ENCODE peak calls at places on chromosomes 2 and 18, in five cellular contexts. N is esophagus squamous epithelium, Q is endothelial cell of umbilical vein, A is body of pancreas, S is AG04450. V is an unnamed sample.

GRCh38 chr2:130824492-130825061 is 12.1 kb upstream of the ARHGEF4 start:
- DNase-seq in S (peak; percentile 95), Q (peak; percentile 74), A (no peak), N (no peak), V (peak; percentile 66)

GRCh38 chr18:31679806-31680793 is 4.3 kb downstream of the B4GALT6 start:
- DNase-seq in Q (peak; percentile 64), A (no peak), N (no peak), S (no peak), V (no peak)

GRCh38 chr2:126634273-126634861 is 21.6 kb upstream of the GYPC start:
- DNase-seq in Q (no peak), N (no peak), A (no peak), S (no peak), V (no peak)

GRCh38 chr18:9722691-9723090 is 14.6 kb downstream of the RAB31 start:
- DNase-seq in A (peak; percentile 83), S (no peak), Q (no peak), N (no peak), V (no peak)

GRCh38 chr2:127001751-127002150 is 103.1 kb downstream of the TEX51 start:
- DNase-seq in S (no peak), A (no peak), Q (no peak), N (no peak), V (no peak)

GRCh38 chr2:240238786-240239185 is 98.3 kb upstream of the OTOS start:
- DNase-seq in Q (no peak), N (no peak), S (no peak), A (no peak), V (no peak)

GRCh38 chr18:22977847-22978701 is 44.9 kb downstream of the RBBP8 start:
- DNase-seq in S (peak; percentile 27), Q (peak; percentile 91), N (no peak), A (peak; percentile 34), V (peak; percentile 5)

GRCh38 chr18:69259282-69259681 is 141.4 kb upstream of the DOK6 start:
- DNase-seq in Q (no peak), A (no peak), S (no peak), N (no peak), V (no peak)

GRCh38 chr2:181674466-181674865 is 5.9 kb downstream of the NEUROD1 start:
- DNase-seq in Q (no peak), A (no peak), N (no peak), S (no peak), V (no peak)

GRCh38 chr2:95377724-95378123 is 24.8 kb upstream of the FAHD2A start:
- DNase-seq in S (no peak), A (no peak), Q (no peak), N (no peak), V (no peak)

GRCh38 chr2:95380731-95381130 is 21.8 kb upstream of the FAHD2A start:
- DNase-seq in S (no peak), N (no peak), A (no peak), Q (no peak), V (no peak)

GRCh38 chr2:95381212-95382127 is 21.0 kb upstream of the FAHD2A start:
- DNase-seq in A (no peak), Q (no peak), N (no peak), S (no peak), V (no peak)

GRCh38 chr2:95380280-95380679 is 22.2 kb upstream of the FAHD2A start:
- DNase-seq in A (no peak), Q (no peak), N (no peak), S (no peak), V (no peak)

DNA sequence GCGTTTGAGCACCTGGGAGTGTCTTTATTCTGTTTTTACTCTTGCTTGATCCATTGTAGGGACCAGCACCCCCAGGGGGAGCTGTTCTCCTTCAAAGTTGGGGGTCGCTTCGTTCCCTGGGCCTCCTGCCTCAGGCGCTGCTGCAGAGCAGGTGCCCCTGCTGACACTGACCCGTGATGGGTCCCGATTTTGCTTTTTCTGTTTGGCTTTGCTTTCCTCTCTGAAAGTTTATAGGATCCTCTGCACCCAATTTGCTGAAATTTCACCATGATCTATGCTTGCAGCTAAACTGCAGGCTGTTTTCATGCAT is 22.9 kb upstream of the FAHD2A start:
- DNase-seq in N (no peak), A (no peak), Q (no peak), S (no peak), V (no peak)
- H3K9me3 ChIP-seq in N (no peaks in the 10 kb centered on the region), A (no peaks in the 10 kb centered on the region), Q (no peaks in the 10 kb centered on the region), S (no peaks in the 10 kb centered on the region), V (no peaks in the 10 kb centered on the region)

GRCh38 chr18:74427442-74428112 is 29.5 kb downstream of the DIPK1C start:
- DNase-seq in N (no peak), Q (no peak), A (no peak), S (no peak), V (no peak)
- H3K4me3 ChIP-seq in N (no peak overlapping the region), Q (no peak overlapping the region), A (no peak overlapping the region), S (no peak overlapping the region), V (no peak overlapping the region)

GRCh38 chr2:132463719-132464118 is 47.1 kb downstream of the GPR39 start:
- DNase-seq in Q (no peak), S (no peak), A (no peak), N (no peak), V (no peak)
- H3K9me3 ChIP-seq in Q (peaks cover 6% of the 10 kb centered on the region), S (peaks cover 33% of the 10 kb centered on the region), A (no peaks in the 10 kb centered on the region), N (peaks cover 27% of the 10 kb centered on the region), V (peaks cover 16% of the 10 kb centered on the region)

GRCh38 chr2:235046561-235046960 is 94.7 kb downstream of the SH3BP4 start:
- DNase-seq in A (no peak), N (no peak), S (no peak), Q (no peak), V (no peak)

GRCh38 chr2:235045973-235046343 is 94.1 kb downstream of the SH3BP4 start:
- DNase-seq in S (no peak), N (no peak), A (no peak), Q (no peak), V (no peak)

GRCh38 chr2:235043762-235044500 is 92.1 kb downstream of the SH3BP4 start:
- DNase-seq in Q (no peak), A (peak; percentile 64), N (no peak), S (no peak), V (no peak)

GRCh38 chr2:235044501-235045271 is 92.9 kb downstream of the SH3BP4 start:
- DNase-seq in Q (no peak), N (no peak), A (peak; percentile 37), S (no peak), V (no peak)

DNA sequence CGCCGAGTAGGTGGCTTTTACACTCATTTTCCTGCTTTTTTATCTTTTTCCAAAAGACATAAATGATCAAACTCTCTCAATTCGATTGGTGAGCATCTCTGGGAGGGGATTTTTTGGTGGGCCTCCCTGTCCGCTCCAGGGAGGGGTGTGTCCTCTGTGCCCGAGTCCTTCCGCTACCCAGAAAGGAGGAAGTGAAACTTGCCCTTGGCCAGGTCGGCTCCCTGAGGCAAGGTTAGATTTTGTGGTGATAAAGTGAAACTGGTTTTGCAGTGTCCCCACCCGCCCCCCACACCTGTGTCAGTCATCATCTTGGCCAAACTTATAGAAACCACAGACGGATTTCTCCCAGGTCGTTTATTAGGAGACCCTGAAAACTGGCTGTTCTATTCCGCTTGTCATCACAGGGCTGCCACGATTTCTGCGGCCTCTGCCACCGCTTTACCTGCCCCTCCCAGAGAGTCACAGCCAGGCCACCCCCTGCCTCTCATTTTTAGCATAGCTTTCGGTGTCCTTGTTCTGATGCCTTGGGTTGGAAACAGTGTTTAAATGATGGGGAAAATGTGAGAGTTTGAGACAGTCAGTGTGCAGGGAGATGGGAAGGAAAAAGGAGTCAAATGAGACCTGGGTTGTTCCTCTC is 93.6 kb downstream of the SH3BP4 start:
- DNase-seq in N (no peak), S (no peak), A (peak; percentile 62), Q (no peak), V (no peak)
- H3K4me3 ChIP-seq in N (no peak overlapping the region), S (no peak overlapping the region), A (no peak overlapping the region), Q (no peak overlapping the region), V (no peak overlapping the region)

DNA sequence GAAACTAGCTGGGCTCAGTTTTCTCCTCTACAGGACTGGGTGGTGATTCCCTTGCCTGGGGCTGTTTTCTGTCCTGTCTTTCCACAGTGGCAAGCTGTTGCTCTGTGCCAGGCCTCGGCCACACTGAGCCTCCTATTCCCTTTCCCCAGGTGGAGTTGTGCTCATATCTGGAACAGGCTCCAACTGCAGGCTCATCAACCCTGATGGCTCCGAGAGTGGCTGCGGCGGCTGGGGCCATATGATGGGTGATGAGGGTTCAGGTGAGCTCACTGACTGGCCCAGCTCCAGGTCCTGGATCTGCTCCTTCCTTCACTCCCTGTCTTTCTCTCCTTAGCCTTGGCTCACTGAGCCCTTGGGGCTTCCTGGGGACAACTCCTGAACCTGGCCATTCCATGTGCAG is 4.0 kb downstream of the NAGK start:
- DNase-seq in A (no peak), S (no peak), N (no peak), Q (no peak), V (no peak)
- H3K9me3 ChIP-seq in A (no peaks in the 10 kb centered on the region), S (no peaks in the 10 kb centered on the region), N (no peaks in the 10 kb centered on the region), Q (no peaks in the 10 kb centered on the region), V (no peaks in the 10 kb centered on the region)

GRCh38 chr2:27069961-27070618 is 1.4 kb downstream of the OST4 start:
- DNase-seq in A (no peak), S (no peak), Q (no peak), N (no peak), V (no peak)
- H3K4me3 ChIP-seq in A (no peak overlapping the region), S (peak overlapping the region; percentile 96), Q (no peak overlapping the region), N (peak overlapping the region; percentile 75), V (peak overlapping the region; percentile 92)

DNA sequence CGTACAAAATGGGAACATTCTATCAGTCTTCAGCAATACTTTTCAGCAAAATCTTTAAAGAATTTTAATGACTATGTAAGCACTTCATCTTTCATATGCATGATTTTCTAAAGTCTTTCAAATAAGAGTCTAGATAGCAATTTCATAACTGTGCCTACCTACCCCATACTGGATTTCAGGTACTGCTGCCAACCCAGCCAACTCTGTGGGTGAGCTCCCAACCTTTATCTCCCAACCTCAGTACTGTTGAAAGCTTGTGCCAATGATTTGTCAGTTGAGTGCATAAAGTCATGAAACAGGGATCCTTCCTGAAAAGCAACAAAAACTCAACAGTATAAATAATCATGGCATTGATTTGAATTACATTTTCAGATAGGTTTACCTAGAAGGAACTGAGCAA is 296.9 kb downstream of the PID1 start:
- DNase-seq in S (no peak), N (no peak), Q (no peak), A (no peak), V (no peak)
- H3K9me3 ChIP-seq in S (no peaks in the 10 kb centered on the region), N (no peaks in the 10 kb centered on the region), Q (no peaks in the 10 kb centered on the region), A (no peaks in the 10 kb centered on the region), V (no peaks in the 10 kb centered on the region)

DNA sequence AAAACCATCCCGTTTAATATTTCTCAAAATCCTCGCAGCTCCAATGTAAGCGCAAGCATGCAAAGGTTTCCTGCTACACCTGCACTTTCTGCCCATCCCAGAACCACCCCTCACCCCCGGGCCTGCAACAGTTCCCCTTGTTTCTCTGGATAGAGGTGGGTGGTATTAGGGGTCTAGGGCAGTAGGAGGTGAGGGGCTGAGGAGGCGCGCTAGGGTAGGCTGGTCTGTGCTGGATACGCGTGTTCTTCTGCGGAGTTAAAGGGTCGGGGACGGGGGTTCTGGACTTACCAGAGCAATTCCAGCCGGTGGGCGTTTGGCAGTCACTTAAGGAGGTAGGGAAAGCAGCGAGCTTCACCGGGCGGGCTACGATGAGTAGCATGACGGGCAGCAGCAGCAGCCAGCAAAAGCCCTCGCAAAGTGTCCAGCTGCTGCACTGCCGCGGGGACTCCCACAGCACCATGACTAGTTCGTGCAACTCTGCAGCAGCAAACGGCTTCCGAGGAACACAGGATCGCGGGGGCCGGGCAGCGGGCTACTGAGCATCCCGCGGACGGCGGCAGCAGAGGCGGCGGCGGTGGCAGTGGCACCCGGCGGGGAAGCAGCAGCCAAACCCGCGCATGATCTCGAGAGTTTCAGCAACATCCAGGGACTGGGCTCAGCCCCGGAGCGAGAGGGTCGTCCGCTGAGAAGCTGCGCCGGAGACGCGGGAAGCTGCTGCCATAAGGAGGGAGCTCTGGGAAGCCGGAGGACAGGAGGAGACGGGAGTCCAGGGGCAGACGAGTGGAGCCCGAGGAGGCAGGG is 468 bp downstream of the TMEFF2 start:
- DNase-seq in S (no peak), Q (peak; percentile 9), N (no peak), A (peak; percentile 1), V (no peak)
- H3K4me3 ChIP-seq in S (peak overlapping the region; percentile 77), Q (peak overlapping the region; percentile 43), N (no peak overlapping the region), A (no peak overlapping the region), V (peak overlapping the region; percentile 62)

V was measured in MG63.